ENCODE peak calls at places on chromosomes 4 and X, in eight cellular contexts. One of them, this sample, is unnamed.

GRCh38 chr4:70008771-70009170 is 13.0 kb downstream of the STATH start:
- DNase-seq in OCI-LY7: no peak
- DNase-seq in uterus: no peak
- DNase-seq in suprapubic skin: no peak
- DNase-seq in astrocyte of the spinal cord: no peak
- DNase-seq in psoas muscle: no peak
- DNase-seq in heart right ventricle: no peak
- DNase-seq in fibroblast of lung: no peak
- DNase-seq in this sample: no peak

GRCh38 chr4:188221090-188221489 is 81.8 kb downstream of the TRIML1 start:
- DNase-seq in OCI-LY7: no peak
- DNase-seq in uterus: no peak
- DNase-seq in suprapubic skin: no peak
- DNase-seq in astrocyte of the spinal cord: no peak
- DNase-seq in psoas muscle: no peak
- DNase-seq in heart right ventricle: no peak
- DNase-seq in fibroblast of lung: no peak
- DNase-seq in this sample: no peak

GRCh38 chr4:167233523-167234387 is 539 bp downstream of the SPOCK3 start:
- DNase-seq in OCI-LY7: no peak
- DNase-seq in uterus: no peak
- DNase-seq in suprapubic skin: no peak
- DNase-seq in astrocyte of the spinal cord: peak
- DNase-seq in psoas muscle: no peak
- DNase-seq in heart right ventricle: no peak
- DNase-seq in fibroblast of lung: peak
- DNase-seq in this sample: no peak

GRCh38 chr4:168589154-168589553 is 92.3 kb downstream of the PALLD start:
- DNase-seq in OCI-LY7: no peak
- DNase-seq in uterus: no peak
- DNase-seq in suprapubic skin: no peak
- DNase-seq in astrocyte of the spinal cord: peak
- DNase-seq in psoas muscle: no peak
- DNase-seq in heart right ventricle: no peak
- DNase-seq in fibroblast of lung: peak
- DNase-seq in this sample: no peak

GRCh38 chr4:56817840-56818491 is 3.5 kb downstream of the SPINK2 start:
- DNase-seq in OCI-LY7: no peak
- DNase-seq in uterus: no peak
- DNase-seq in suprapubic skin: no peak
- DNase-seq in astrocyte of the spinal cord: no peak
- DNase-seq in psoas muscle: no peak
- DNase-seq in heart right ventricle: no peak
- DNase-seq in fibroblast of lung: no peak
- DNase-seq in this sample: no peak

GRCh38 chr4:24211821-24212220 is 322.0 kb upstream of the PPARGC1A start:
- DNase-seq in OCI-LY7: no peak
- DNase-seq in uterus: no peak
- DNase-seq in suprapubic skin: no peak
- DNase-seq in astrocyte of the spinal cord: peak
- DNase-seq in psoas muscle: no peak
- DNase-seq in heart right ventricle: no peak
- DNase-seq in fibroblast of lung: peak
- DNase-seq in this sample: no peak

GRCh38 chr4:5824635-5825034 is 68.3 kb downstream of the CRMP1 start:
- DNase-seq in OCI-LY7: peak
- DNase-seq in uterus: no peak
- DNase-seq in suprapubic skin: no peak
- DNase-seq in astrocyte of the spinal cord: peak
- DNase-seq in psoas muscle: no peak
- DNase-seq in heart right ventricle: no peak
- DNase-seq in fibroblast of lung: peak
- DNase-seq in this sample: no peak

GRCh38 chr4:138111462-138112000 is 130.6 kb downstream of the SLC7A11 start:
- DNase-seq in OCI-LY7: no peak
- DNase-seq in uterus: no peak
- DNase-seq in suprapubic skin: no peak
- DNase-seq in astrocyte of the spinal cord: peak
- DNase-seq in psoas muscle: no peak
- DNase-seq in heart right ventricle: no peak
- DNase-seq in fibroblast of lung: no peak
- DNase-seq in this sample: no peak

GRCh38 chr4:159600102-159600501 is 497.2 kb downstream of the RAPGEF2 start:
- DNase-seq in OCI-LY7: no peak
- DNase-seq in uterus: no peak
- DNase-seq in suprapubic skin: no peak
- DNase-seq in astrocyte of the spinal cord: no peak
- DNase-seq in psoas muscle: no peak
- DNase-seq in heart right ventricle: no peak
- DNase-seq in fibroblast of lung: no peak
- DNase-seq in this sample: no peak

GRCh38 chr4:107359208-107359607 is 323.1 kb upstream of the DKK2 start:
- DNase-seq in OCI-LY7: no peak
- DNase-seq in uterus: no peak
- DNase-seq in suprapubic skin: no peak
- DNase-seq in astrocyte of the spinal cord: no peak
- DNase-seq in psoas muscle: no peak
- DNase-seq in heart right ventricle: no peak
- DNase-seq in fibroblast of lung: no peak
- DNase-seq in this sample: no peak

GRCh38 chr4:42855779-42856178 is 36.7 kb upstream of the GRXCR1 start:
- DNase-seq in OCI-LY7: no peak
- DNase-seq in uterus: no peak
- DNase-seq in suprapubic skin: no peak
- DNase-seq in astrocyte of the spinal cord: no peak
- DNase-seq in psoas muscle: no peak
- DNase-seq in heart right ventricle: no peak
- DNase-seq in fibroblast of lung: no peak
- DNase-seq in this sample: no peak

GRCh38 chr4:24032371-24032989 is 142.6 kb upstream of the PPARGC1A start:
- DNase-seq in OCI-LY7: peak
- DNase-seq in uterus: no peak
- DNase-seq in suprapubic skin: no peak
- DNase-seq in astrocyte of the spinal cord: peak
- DNase-seq in psoas muscle: peak
- DNase-seq in heart right ventricle: no peak
- DNase-seq in fibroblast of lung: peak
- DNase-seq in this sample: no peak

GRCh38 chr4:167100120-167100519 is 134.2 kb downstream of the SPOCK3 start:
- DNase-seq in OCI-LY7: no peak
- DNase-seq in uterus: no peak
- DNase-seq in suprapubic skin: no peak
- DNase-seq in astrocyte of the spinal cord: peak
- DNase-seq in psoas muscle: no peak
- DNase-seq in heart right ventricle: no peak
- DNase-seq in fibroblast of lung: peak
- DNase-seq in this sample: no peak

GRCh38 chrX:153445106-153445855 is 575 bp downstream of the TREX2 start:
- DNase-seq in OCI-LY7: no peak
- DNase-seq in uterus: no peak
- DNase-seq in suprapubic skin: no peak
- DNase-seq in astrocyte of the spinal cord: no peak
- DNase-seq in psoas muscle: no peak
- DNase-seq in heart right ventricle: no peak
- DNase-seq in fibroblast of lung: no peak
- DNase-seq in this sample: no peak

GRCh38 chr4:125313497-125313896 is 1.3 kb upstream of the FAT4 start:
- DNase-seq in OCI-LY7: peak
- DNase-seq in uterus: peak
- DNase-seq in suprapubic skin: no peak
- DNase-seq in astrocyte of the spinal cord: peak
- DNase-seq in psoas muscle: no peak
- DNase-seq in heart right ventricle: no peak
- DNase-seq in fibroblast of lung: peak
- DNase-seq in this sample: no peak

GRCh38 chr4:42420120-42420519 is 22.8 kb downstream of the SHISA3 start:
- DNase-seq in OCI-LY7: no peak
- DNase-seq in uterus: no peak
- DNase-seq in suprapubic skin: no peak
- DNase-seq in astrocyte of the spinal cord: no peak
- DNase-seq in psoas muscle: no peak
- DNase-seq in heart right ventricle: no peak
- DNase-seq in fibroblast of lung: no peak
- DNase-seq in this sample: no peak

DNA sequence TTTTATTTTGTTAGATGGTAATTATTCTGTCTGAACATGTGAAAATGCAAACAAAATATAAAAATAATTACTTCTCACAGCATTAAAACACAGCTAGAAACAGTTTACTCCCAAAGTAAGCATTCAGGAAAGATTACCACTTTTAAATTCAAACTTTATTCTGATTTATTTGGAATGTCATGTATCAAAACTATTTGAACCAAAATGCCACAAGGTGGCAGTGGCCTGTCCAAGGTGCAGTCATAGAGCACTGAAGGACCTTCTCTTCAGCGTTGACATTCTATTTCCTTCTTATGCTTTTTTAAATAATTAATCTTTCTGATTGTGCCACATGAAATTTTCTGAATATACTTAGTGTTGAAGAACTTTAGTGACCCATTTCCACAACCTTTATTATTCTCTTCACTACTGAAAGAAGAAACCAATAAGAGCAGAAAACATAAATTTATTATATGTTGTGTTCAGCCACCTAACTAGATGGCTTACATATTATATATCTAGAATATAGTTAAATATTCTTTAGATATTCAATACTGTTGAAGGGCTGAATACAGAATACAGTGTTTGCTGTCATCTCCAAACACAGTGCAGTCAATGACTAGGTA is 283.6 kb downstream of the CFAP299 start:
- DNase-seq in OCI-LY7: peak
- DNase-seq in uterus: no peak
- DNase-seq in suprapubic skin: no peak
- DNase-seq in astrocyte of the spinal cord: no peak
- DNase-seq in psoas muscle: no peak
- DNase-seq in heart right ventricle: no peak
- DNase-seq in fibroblast of lung: peak
- DNase-seq in this sample: no peak
- TF ChIP-seq CTCF in OCI-LY7: peak
- TF ChIP-seq CTCF in uterus: no peak
- TF ChIP-seq CTCF in suprapubic skin: no peak
- TF ChIP-seq CTCF in astrocyte of the spinal cord: peak
- TF ChIP-seq CTCF in psoas muscle: no peak
- TF ChIP-seq CTCF in heart right ventricle: no peak
- TF ChIP-seq CTCF in fibroblast of lung: no peak
- TF ChIP-seq CTCF in this sample: no peak

GRCh38 chr4:122309988-122310626 is 68.7 kb upstream of the ADAD1 start:
- DNase-seq in OCI-LY7: peak
- DNase-seq in uterus: no peak
- DNase-seq in suprapubic skin: no peak
- DNase-seq in astrocyte of the spinal cord: peak
- DNase-seq in psoas muscle: no peak
- DNase-seq in heart right ventricle: no peak
- DNase-seq in fibroblast of lung: peak
- DNase-seq in this sample: no peak
- TF ChIP-seq CTCF in OCI-LY7: peak
- TF ChIP-seq CTCF in uterus: no peak
- TF ChIP-seq CTCF in suprapubic skin: peak
- TF ChIP-seq CTCF in astrocyte of the spinal cord: peak
- TF ChIP-seq CTCF in psoas muscle: peak
- TF ChIP-seq CTCF in heart right ventricle: peak
- TF ChIP-seq CTCF in fibroblast of lung: no peak
- TF ChIP-seq CTCF in this sample: peak

GRCh38 chrX:137195296-137195695 is 161.5 kb upstream of the GPR101 start:
- DNase-seq in OCI-LY7: no peak
- DNase-seq in uterus: no peak
- DNase-seq in suprapubic skin: no peak
- DNase-seq in astrocyte of the spinal cord: no peak
- DNase-seq in psoas muscle: no peak
- DNase-seq in heart right ventricle: no peak
- DNase-seq in fibroblast of lung: no peak
- DNase-seq in this sample: no peak

GRCh38 chrX:137195991-137196390 is 162.2 kb upstream of the GPR101 start:
- DNase-seq in OCI-LY7: no peak
- DNase-seq in uterus: no peak
- DNase-seq in suprapubic skin: no peak
- DNase-seq in astrocyte of the spinal cord: peak
- DNase-seq in psoas muscle: no peak
- DNase-seq in heart right ventricle: no peak
- DNase-seq in fibroblast of lung: no peak
- DNase-seq in this sample: no peak

GRCh38 chrX:137198040-137198439 is 164.2 kb upstream of the GPR101 start:
- DNase-seq in OCI-LY7: no peak
- DNase-seq in uterus: no peak
- DNase-seq in suprapubic skin: no peak
- DNase-seq in astrocyte of the spinal cord: no peak
- DNase-seq in psoas muscle: no peak
- DNase-seq in heart right ventricle: no peak
- DNase-seq in fibroblast of lung: no peak
- DNase-seq in this sample: no peak

DNA sequence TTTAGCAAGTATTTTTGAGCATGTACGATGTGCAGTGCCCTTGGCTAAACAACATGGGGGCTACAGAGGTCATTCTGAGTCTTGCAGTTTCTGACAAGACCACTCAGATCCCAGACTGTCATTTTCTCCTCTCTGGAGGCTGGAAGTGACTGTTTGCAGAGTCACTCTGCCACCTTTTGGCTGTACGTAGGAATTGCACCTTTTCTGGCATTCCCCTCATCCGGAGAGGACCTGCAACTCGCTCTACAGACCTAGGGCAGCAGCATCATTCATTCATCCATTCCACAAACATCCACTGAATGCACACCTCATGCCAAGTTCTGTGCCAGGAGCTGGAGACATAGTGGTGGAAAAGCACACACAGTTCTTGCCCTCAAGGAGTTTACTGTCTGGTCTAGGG is 160.4 kb upstream of the GPR101 start:
- DNase-seq in OCI-LY7: peak
- DNase-seq in uterus: no peak
- DNase-seq in suprapubic skin: no peak
- DNase-seq in astrocyte of the spinal cord: peak
- DNase-seq in psoas muscle: no peak
- DNase-seq in heart right ventricle: no peak
- DNase-seq in fibroblast of lung: peak
- DNase-seq in this sample: no peak
- TF ChIP-seq CTCF in OCI-LY7: peak
- TF ChIP-seq CTCF in uterus: no peak
- TF ChIP-seq CTCF in suprapubic skin: peak
- TF ChIP-seq CTCF in astrocyte of the spinal cord: peak
- TF ChIP-seq CTCF in psoas muscle: peak
- TF ChIP-seq CTCF in heart right ventricle: peak
- TF ChIP-seq CTCF in fibroblast of lung: no peak
- TF ChIP-seq CTCF in this sample: peak

GRCh38 chr4:145552181-145552822 is 66.9 kb upstream of the MMAA start:
- DNase-seq in OCI-LY7: peak
- DNase-seq in uterus: no peak
- DNase-seq in suprapubic skin: no peak
- DNase-seq in astrocyte of the spinal cord: no peak
- DNase-seq in psoas muscle: no peak
- DNase-seq in heart right ventricle: no peak
- DNase-seq in fibroblast of lung: no peak
- DNase-seq in this sample: no peak

GRCh38 chr4:145554691-145555090 is 64.5 kb upstream of the MMAA start:
- DNase-seq in OCI-LY7: no peak
- DNase-seq in uterus: no peak
- DNase-seq in suprapubic skin: no peak
- DNase-seq in astrocyte of the spinal cord: no peak
- DNase-seq in psoas muscle: no peak
- DNase-seq in heart right ventricle: no peak
- DNase-seq in fibroblast of lung: no peak
- DNase-seq in this sample: no peak

GRCh38 chr4:145553375-145553774 is 65.8 kb upstream of the MMAA start:
- DNase-seq in OCI-LY7: no peak
- DNase-seq in uterus: no peak
- DNase-seq in suprapubic skin: no peak
- DNase-seq in astrocyte of the spinal cord: no peak
- DNase-seq in psoas muscle: no peak
- DNase-seq in heart right ventricle: no peak
- DNase-seq in fibroblast of lung: no peak
- DNase-seq in this sample: no peak

GRCh38 chr4:145557720-145558119 is 61.5 kb upstream of the MMAA start:
- DNase-seq in OCI-LY7: peak
- DNase-seq in uterus: peak
- DNase-seq in suprapubic skin: no peak
- DNase-seq in astrocyte of the spinal cord: peak
- DNase-seq in psoas muscle: peak
- DNase-seq in heart right ventricle: peak
- DNase-seq in fibroblast of lung: peak
- DNase-seq in this sample: no peak
- TF ChIP-seq CTCF in OCI-LY7: peak
- TF ChIP-seq CTCF in uterus: peak
- TF ChIP-seq CTCF in suprapubic skin: peak
- TF ChIP-seq CTCF in astrocyte of the spinal cord: peak
- TF ChIP-seq CTCF in psoas muscle: peak
- TF ChIP-seq CTCF in heart right ventricle: peak
- TF ChIP-seq CTCF in fibroblast of lung: peak
- TF ChIP-seq CTCF in this sample: peak

This sample was measured in CD14-positive monocyte.